ENCODE peak calls at places on chromosomes 12 and 14, in four cellular contexts. One of them, this sample, is unnamed.

GRCh38 chr12:94513527-94513926 is 53.9 kb upstream of the CEP83 start:
- DNase-seq in hypothalamus: no peak
- DNase-seq in cardiac septum: no peak
- DNase-seq in naive thymus-derived CD4-positive, alpha-beta T cell: no peak
- DNase-seq in this sample: no peak

GRCh38 chr14:20697273-20698017 is 8.9 kb downstream of the ANG start:
- DNase-seq in cardiac septum: no peak
- DNase-seq in naive thymus-derived CD4-positive, alpha-beta T cell: peak; percentile 48
- DNase-seq in hypothalamus: no peak
- DNase-seq in this sample: peak; percentile 33

GRCh38 chr14:29321646-29322045 is 555.1 kb downstream of the FOXG1 start:
- DNase-seq in naive thymus-derived CD4-positive, alpha-beta T cell: no peak
- DNase-seq in hypothalamus: no peak
- DNase-seq in cardiac septum: no peak
- DNase-seq in this sample: no peak

GRCh38 chr14:102620413-102620812 is 28.0 kb downstream of the RCOR1 start:
- DNase-seq in hypothalamus: no peak
- DNase-seq in naive thymus-derived CD4-positive, alpha-beta T cell: no peak
- DNase-seq in cardiac septum: no peak
- DNase-seq in this sample: no peak

GRCh38 chr12:88934163-88934747 is 354.0 kb upstream of the KITLG start:
- DNase-seq in hypothalamus: no peak
- DNase-seq in cardiac septum: no peak
- DNase-seq in naive thymus-derived CD4-positive, alpha-beta T cell: no peak
- DNase-seq in this sample: no peak

GRCh38 chr12:82803201-82803600 is 116.5 kb downstream of the TMTC2 start:
- DNase-seq in cardiac septum: no peak
- DNase-seq in naive thymus-derived CD4-positive, alpha-beta T cell: no peak
- DNase-seq in hypothalamus: no peak
- DNase-seq in this sample: no peak

GRCh38 chr12:92331383-92331782 is 185.7 kb upstream of the BTG1 start:
- DNase-seq in hypothalamus: no peak
- DNase-seq in naive thymus-derived CD4-positive, alpha-beta T cell: no peak
- DNase-seq in cardiac septum: no peak
- DNase-seq in this sample: no peak

GRCh38 chr12:87382959-87383591 is 646.1 kb downstream of the C12orf50 start:
- DNase-seq in hypothalamus: no peak
- DNase-seq in naive thymus-derived CD4-positive, alpha-beta T cell: no peak
- DNase-seq in cardiac septum: no peak
- DNase-seq in this sample: no peak

GRCh38 chr14:75452900-75453816 is 25.3 kb downstream of the JDP2 start:
- DNase-seq in cardiac septum: no peak
- DNase-seq in naive thymus-derived CD4-positive, alpha-beta T cell: no peak
- DNase-seq in hypothalamus: no peak
- DNase-seq in this sample: no peak

GRCh38 chr14:23910081-23910875 is 43.3 kb upstream of the DHRS4 start:
- DNase-seq in naive thymus-derived CD4-positive, alpha-beta T cell: no peak
- DNase-seq in hypothalamus: no peak
- DNase-seq in cardiac septum: no peak
- DNase-seq in this sample: peak; percentile 11

GRCh38 chr14:69105326-69105725 is 47.6 kb downstream of the DCAF5 start:
- DNase-seq in cardiac septum: no peak
- DNase-seq in naive thymus-derived CD4-positive, alpha-beta T cell: no peak
- DNase-seq in hypothalamus: no peak
- DNase-seq in this sample: no peak

GRCh38 chr14:40240456-40240855 is 808.2 kb upstream of the FBXO33 start:
- DNase-seq in hypothalamus: no peak
- DNase-seq in cardiac septum: no peak
- DNase-seq in naive thymus-derived CD4-positive, alpha-beta T cell: no peak
- DNase-seq in this sample: no peak

GRCh38 chr14:105793836-105794235 is 267.5 kb downstream of the TMEM121 start:
- DNase-seq in naive thymus-derived CD4-positive, alpha-beta T cell: no peak
- DNase-seq in cardiac septum: no peak
- DNase-seq in hypothalamus: no peak
- DNase-seq in this sample: no peak

GRCh38 chr14:69612759-69613145 is 1.4 kb downstream of the SUSD6 start:
- DNase-seq in hypothalamus: no peak
- DNase-seq in naive thymus-derived CD4-positive, alpha-beta T cell: no peak
- DNase-seq in cardiac septum: no peak
- DNase-seq in this sample: no peak

GRCh38 chr12:79023261-79023660 is 158.7 kb downstream of the SYT1 start:
- DNase-seq in cardiac septum: no peak
- DNase-seq in naive thymus-derived CD4-positive, alpha-beta T cell: no peak
- DNase-seq in hypothalamus: no peak
- DNase-seq in this sample: no peak

GRCh38 chr12:125104978-125105377 is 39.7 kb downstream of the AACS start:
- DNase-seq in cardiac septum: no peak
- DNase-seq in hypothalamus: no peak
- DNase-seq in naive thymus-derived CD4-positive, alpha-beta T cell: no peak
- DNase-seq in this sample: no peak

GRCh38 chr12:124964836-124965462 is 24.0 kb downstream of the DHX37 start:
- DNase-seq in naive thymus-derived CD4-positive, alpha-beta T cell: no peak
- DNase-seq in hypothalamus: no peak
- DNase-seq in cardiac septum: no peak
- DNase-seq in this sample: no peak

GRCh38 chr14:64158608-64159007 is 135.6 kb downstream of the ESR2 start:
- DNase-seq in cardiac septum: no peak
- DNase-seq in hypothalamus: no peak
- DNase-seq in naive thymus-derived CD4-positive, alpha-beta T cell: no peak
- DNase-seq in this sample: no peak

This sample was measured in substantia nigra.